ENCODE peak calls at places on chromosomes 13 and 19, in six cellular contexts. One of them, this sample, is unnamed.

GRCh38 chr13:72782717-72783116 is 784 bp downstream of the PIBF1 start:
- DNase-seq in endothelial cell of umbilical vein: peak; percentile 54
- DNase-seq in HepG2: no peak
- DNase-seq in GM12878: no peak
- DNase-seq in A549: no peak
- DNase-seq in K562: peak; percentile 5
- DNase-seq in this sample: peak; percentile 37

GRCh38 chr13:53124568-53125094 is 96.0 kb downstream of the OLFM4 start:
- DNase-seq in GM12878: no peak
- DNase-seq in A549: no peak
- DNase-seq in HepG2: no peak
- DNase-seq in endothelial cell of umbilical vein: no peak
- DNase-seq in K562: no peak
- DNase-seq in this sample: no peak

GRCh38 chr13:30004204-30004603 is 153.8 kb upstream of the UBL3 start:
- DNase-seq in K562: no peak
- DNase-seq in HepG2: no peak
- DNase-seq in GM12878: no peak
- DNase-seq in endothelial cell of umbilical vein: no peak
- DNase-seq in A549: no peak
- DNase-seq in this sample: peak; percentile 95

GRCh38 chr19:54201172-54201701 is 579 bp downstream of the RPS9 start:
- DNase-seq in endothelial cell of umbilical vein: no peak
- DNase-seq in HepG2: no peak
- DNase-seq in K562: no peak
- DNase-seq in A549: no peak
- DNase-seq in GM12878: no peak
- DNase-seq in this sample: no peak

GRCh38 chr19:18967358-18968146 is 26.5 kb upstream of the HOMER3 start:
- DNase-seq in GM12878: no peak
- DNase-seq in A549: no peak
- DNase-seq in HepG2: no peak
- DNase-seq in endothelial cell of umbilical vein: peak; percentile 71
- DNase-seq in K562: no peak
- DNase-seq in this sample: peak; percentile 87

GRCh38 chr13:44523176-44524017 is 52.7 kb downstream of the TSC22D1 start:
- DNase-seq in HepG2: peak; percentile 67
- DNase-seq in K562: no peak
- DNase-seq in GM12878: peak; percentile 7
- DNase-seq in endothelial cell of umbilical vein: peak; percentile 43
- DNase-seq in A549: peak; percentile 13
- DNase-seq in this sample: no peak

GRCh38 chr19:45069056-45069455 is 7.2 kb downstream of the ZNF296 start:
- DNase-seq in endothelial cell of umbilical vein: no peak
- DNase-seq in A549: peak; percentile 61
- DNase-seq in HepG2: no peak
- DNase-seq in K562: no peak
- DNase-seq in GM12878: no peak
- DNase-seq in this sample: no peak

GRCh38 chr19:35903550-35904179 is 1.3 kb downstream of the HCST start:
- DNase-seq in K562: peak; percentile 88
- DNase-seq in A549: peak; percentile 76
- DNase-seq in HepG2: peak; percentile 52
- DNase-seq in GM12878: peak; percentile 84
- DNase-seq in endothelial cell of umbilical vein: no peak
- DNase-seq in this sample: peak; percentile 96

GRCh38 chr19:17681505-17682125 is 6.5 kb downstream of the UNC13A start:
- DNase-seq in HepG2: no peak
- DNase-seq in endothelial cell of umbilical vein: peak; percentile 30
- DNase-seq in K562: peak; percentile 91
- DNase-seq in GM12878: no peak
- DNase-seq in A549: no peak
- DNase-seq in this sample: peak; percentile 71

GRCh38 chr19:2330632-2331284 is 2.3 kb downstream of the SPPL2B start:
- DNase-seq in endothelial cell of umbilical vein: no peak
- DNase-seq in HepG2: peak; percentile 68
- DNase-seq in GM12878: no peak
- DNase-seq in K562: no peak
- DNase-seq in A549: no peak
- DNase-seq in this sample: peak; percentile 66

GRCh38 chr13:30371649-30372265 is 50.5 kb upstream of the UBE2L5 start:
- DNase-seq in K562: no peak
- DNase-seq in GM12878: peak; percentile 96
- DNase-seq in HepG2: peak; percentile 35
- DNase-seq in A549: no peak
- DNase-seq in endothelial cell of umbilical vein: peak; percentile 36
- DNase-seq in this sample: peak; percentile 100

GRCh38 chr19:22634450-22634827 is 315 bp downstream of the ZNF492 start:
- DNase-seq in A549: no peak
- DNase-seq in GM12878: no peak
- DNase-seq in K562: no peak
- DNase-seq in HepG2: no peak
- DNase-seq in endothelial cell of umbilical vein: no peak
- DNase-seq in this sample: no peak

GRCh38 chr13:23731709-23732108 is 157.5 kb downstream of the MIPEP start:
- DNase-seq in A549: no peak
- DNase-seq in K562: no peak
- DNase-seq in GM12878: no peak
- DNase-seq in HepG2: no peak
- DNase-seq in endothelial cell of umbilical vein: no peak
- DNase-seq in this sample: no peak

GRCh38 chr19:15672580-15673175 is at the start of gene CYP4F12:
- DNase-seq in GM12878: no peak
- DNase-seq in endothelial cell of umbilical vein: no peak
- DNase-seq in K562: peak; percentile 40
- DNase-seq in A549: peak; percentile 36
- DNase-seq in HepG2: peak; percentile 76
- DNase-seq in this sample: peak; percentile 42
- TF ChIP-seq MAX in GM12878: no peak
- TF ChIP-seq MAX in endothelial cell of umbilical vein: no peak
- TF ChIP-seq MAX in K562: no peak
- TF ChIP-seq MAX in A549: no peak
- TF ChIP-seq MAX in HepG2: no peak
- TF ChIP-seq MAX in this sample: no peak

GRCh38 chr19:5293607-5294089 is 47.0 kb downstream of the PTPRS start:
- DNase-seq in endothelial cell of umbilical vein: no peak
- DNase-seq in HepG2: no peak
- DNase-seq in GM12878: no peak
- DNase-seq in K562: peak; percentile 48
- DNase-seq in A549: no peak
- DNase-seq in this sample: no peak

GRCh38 chr19:5292843-5293606 is 47.6 kb downstream of the PTPRS start:
- DNase-seq in K562: peak; percentile 98
- DNase-seq in endothelial cell of umbilical vein: peak; percentile 19
- DNase-seq in HepG2: no peak
- DNase-seq in GM12878: no peak
- DNase-seq in A549: peak; percentile 77
- DNase-seq in this sample: peak; percentile 61

GRCh38 chr19:5291588-5292193 is 48.9 kb downstream of the PTPRS start:
- DNase-seq in GM12878: no peak
- DNase-seq in K562: no peak
- DNase-seq in HepG2: no peak
- DNase-seq in A549: no peak
- DNase-seq in endothelial cell of umbilical vein: no peak
- DNase-seq in this sample: no peak

GRCh38 chr19:5290336-5291262 is 50.0 kb downstream of the PTPRS start:
- DNase-seq in K562: peak; percentile 56
- DNase-seq in endothelial cell of umbilical vein: no peak
- DNase-seq in A549: no peak
- DNase-seq in GM12878: no peak
- DNase-seq in HepG2: no peak
- DNase-seq in this sample: no peak

GRCh38 chr19:5292453-5292842 is 48.2 kb downstream of the PTPRS start:
- DNase-seq in GM12878: no peak
- DNase-seq in K562: no peak
- DNase-seq in HepG2: no peak
- DNase-seq in A549: peak; percentile 42
- DNase-seq in endothelial cell of umbilical vein: no peak
- DNase-seq in this sample: peak; percentile 62
- TF ChIP-seq MYC in GM12878: no peak
- TF ChIP-seq MYC in K562: no peak
- TF ChIP-seq MYC in HepG2: no peak
- TF ChIP-seq MYC in A549: no peak
- TF ChIP-seq MYC in endothelial cell of umbilical vein: no peak
- TF ChIP-seq MYC in this sample: no peak

GRCh38 chr13:100815476-100816046 is 141.0 kb upstream of the TMTC4 start:
- DNase-seq in K562: no peak
- DNase-seq in A549: no peak
- DNase-seq in GM12878: no peak
- DNase-seq in HepG2: no peak
- DNase-seq in endothelial cell of umbilical vein: no peak
- DNase-seq in this sample: no peak

GRCh38 chr13:100817897-100818296 is 143.3 kb upstream of the TMTC4 start:
- DNase-seq in K562: no peak
- DNase-seq in endothelial cell of umbilical vein: no peak
- DNase-seq in HepG2: no peak
- DNase-seq in A549: no peak
- DNase-seq in GM12878: no peak
- DNase-seq in this sample: no peak

DNA sequence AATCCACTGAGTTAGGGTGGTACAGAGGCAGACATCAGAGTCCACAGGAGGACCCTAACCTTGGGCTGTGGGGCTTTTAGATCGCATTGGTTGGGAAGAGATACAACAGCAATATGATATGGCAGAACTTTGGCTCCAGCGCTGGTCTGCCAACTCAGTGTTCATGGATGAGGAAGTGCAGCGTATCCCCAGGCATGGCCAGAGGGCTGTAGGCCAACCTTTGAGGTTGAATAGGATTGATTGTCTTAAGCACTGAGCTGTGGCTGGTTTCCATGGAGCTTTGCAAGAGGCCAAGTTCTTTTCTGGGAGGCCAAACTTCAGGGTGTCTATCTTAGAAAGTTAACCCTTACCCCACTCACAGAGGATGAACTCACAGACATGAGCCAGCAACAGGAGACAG is 144.1 kb upstream of the TMTC4 start:
- DNase-seq in HepG2: no peak
- DNase-seq in endothelial cell of umbilical vein: no peak
- DNase-seq in GM12878: no peak
- DNase-seq in A549: no peak
- DNase-seq in K562: no peak
- DNase-seq in this sample: no peak
- TF ChIP-seq POLR2A in HepG2: no peak
- TF ChIP-seq POLR2A in endothelial cell of umbilical vein: no peak
- TF ChIP-seq POLR2A in GM12878: no peak
- TF ChIP-seq POLR2A in A549: no peak
- TF ChIP-seq POLR2A in K562: no peak
- TF ChIP-seq POLR2A in this sample: no peak

GRCh38 chr13:26425439-26426358 is 131.8 kb upstream of the WASF3 start:
- DNase-seq in GM12878: no peak
- DNase-seq in HepG2: peak; percentile 34
- DNase-seq in K562: no peak
- DNase-seq in endothelial cell of umbilical vein: no peak
- DNase-seq in A549: no peak
- DNase-seq in this sample: no peak
- TF ChIP-seq MAX in GM12878: no peak
- TF ChIP-seq MAX in HepG2: no peak
- TF ChIP-seq MAX in K562: no peak
- TF ChIP-seq MAX in endothelial cell of umbilical vein: no peak
- TF ChIP-seq MAX in A549: no peak
- TF ChIP-seq MAX in this sample: no peak

DNA sequence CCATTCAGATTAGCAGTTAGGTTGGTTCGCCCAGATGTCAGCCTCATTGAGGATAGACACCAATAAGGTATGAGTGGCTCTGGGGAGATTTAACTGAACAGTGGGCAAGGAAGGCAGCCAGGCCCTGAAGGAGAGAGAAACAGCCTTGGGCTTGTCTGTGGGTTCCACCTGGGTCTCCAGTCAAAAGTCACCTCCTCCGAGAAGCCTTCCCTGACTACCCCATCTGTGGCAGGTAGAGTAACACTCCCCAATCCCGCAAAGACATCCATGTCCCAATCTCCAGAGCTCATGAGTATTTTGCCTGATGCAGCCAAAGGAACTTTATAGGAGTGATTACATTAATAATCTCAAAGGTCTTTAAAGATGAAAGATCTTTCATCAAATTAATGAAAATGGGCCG is 8.0 kb upstream of the YJU2 start:
- DNase-seq in GM12878: no peak
- DNase-seq in A549: no peak
- DNase-seq in K562: no peak
- DNase-seq in HepG2: no peak
- DNase-seq in endothelial cell of umbilical vein: no peak
- DNase-seq in this sample: no peak
- TF ChIP-seq MYC in GM12878: no peak
- TF ChIP-seq MYC in A549: no peak
- TF ChIP-seq MYC in K562: no peak
- TF ChIP-seq MYC in HepG2: no peak
- TF ChIP-seq MYC in endothelial cell of umbilical vein: no peak
- TF ChIP-seq MYC in this sample: no peak

GRCh38 chr19:10717054-10717355 is 874 bp upstream of the DNM2 start:
- DNase-seq in A549: no peak
- DNase-seq in endothelial cell of umbilical vein: no peak
- DNase-seq in GM12878: no peak
- DNase-seq in K562: no peak
- DNase-seq in HepG2: no peak
- DNase-seq in this sample: no peak
- TF ChIP-seq POLR2A in A549: no peak
- TF ChIP-seq POLR2A in endothelial cell of umbilical vein: no peak
- TF ChIP-seq POLR2A in GM12878: no peak
- TF ChIP-seq POLR2A in K562: no peak
- TF ChIP-seq POLR2A in HepG2: no peak
- TF ChIP-seq POLR2A in this sample: no peak

GRCh38 chr13:33931397-33931987 is 113.5 kb downstream of the RFC3 start:
- DNase-seq in GM12878: peak; percentile 4
- DNase-seq in A549: peak; percentile 1
- DNase-seq in endothelial cell of umbilical vein: peak; percentile 39
- DNase-seq in HepG2: peak; percentile 65
- DNase-seq in K562: peak; percentile 16
- DNase-seq in this sample: peak; percentile 64
- TF ChIP-seq MAX in GM12878: no peak
- TF ChIP-seq MAX in A549: no peak
- TF ChIP-seq MAX in endothelial cell of umbilical vein: no peak
- TF ChIP-seq MAX in HepG2: no peak
- TF ChIP-seq MAX in K562: no peak
- TF ChIP-seq MAX in this sample: no peak

DNA sequence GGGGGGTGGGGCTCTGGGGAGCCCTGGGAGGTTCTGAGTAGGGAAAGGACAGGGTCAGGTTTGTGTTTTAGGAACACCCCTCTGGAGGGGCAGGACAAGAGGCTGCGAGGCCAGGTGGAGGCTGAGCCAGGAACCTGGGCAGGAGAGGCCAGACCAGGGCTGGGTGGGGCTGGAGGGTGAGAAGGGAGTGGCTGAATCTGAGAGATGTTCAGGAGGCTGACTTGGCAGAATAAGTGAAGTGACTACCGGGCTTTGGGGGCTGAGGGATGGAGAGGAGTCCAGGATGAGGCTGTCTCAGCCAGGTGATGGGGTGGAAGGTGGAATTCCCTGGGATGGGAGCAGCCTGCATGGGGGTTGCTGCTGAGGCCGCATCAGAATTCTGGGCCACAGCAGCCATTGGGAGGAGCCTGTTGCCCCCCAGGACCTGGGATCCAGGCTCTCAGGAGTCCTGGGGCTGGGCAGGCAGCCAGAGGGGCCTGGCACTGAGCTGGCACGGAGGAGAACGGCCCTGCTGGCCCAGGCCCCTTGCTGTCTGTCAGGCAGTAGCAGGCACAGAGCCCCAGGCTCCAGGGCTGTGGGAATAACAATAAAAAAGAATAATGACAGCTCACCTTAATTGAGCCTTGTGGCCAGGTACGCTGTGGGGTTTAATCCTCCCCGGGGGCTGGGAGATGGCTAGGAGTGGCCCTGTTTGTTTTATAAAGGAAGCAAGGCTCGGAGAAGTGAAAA is 3.3 kb downstream of the PPP5C start:
- DNase-seq in HepG2: no peak
- DNase-seq in A549: no peak
- DNase-seq in endothelial cell of umbilical vein: no peak
- DNase-seq in K562: no peak
- DNase-seq in GM12878: no peak
- DNase-seq in this sample: peak; percentile 47
- TF ChIP-seq MYC in HepG2: no peak
- TF ChIP-seq MYC in A549: no peak
- TF ChIP-seq MYC in endothelial cell of umbilical vein: no peak
- TF ChIP-seq MYC in K562: no peak
- TF ChIP-seq MYC in GM12878: no peak
- TF ChIP-seq MYC in this sample: no peak

This sample was measured in NB4.